ENCODE peak calls at places on chromosomes 1 and 21, in four cellular contexts. One of them, this sample, is unnamed.
A peak's percentile ranks its signal among the peaks of the same experiment; 100 is the strongest.

GRCh38 chr1:82317671-82318070 is 516.9 kb downstream of the ADGRL2 start:
- ATAC-seq in heart right ventricle: no peak
- ATAC-seq in naive thymus-derived CD8-positive, alpha-beta T cell: no peak
- ATAC-seq in heart left ventricle: no peak
- ATAC-seq in this sample: no peak

GRCh38 chr1:219514728-219515127 is 98.2 kb downstream of the ZC3H11B start:
- ATAC-seq in heart right ventricle: no peak
- ATAC-seq in naive thymus-derived CD8-positive, alpha-beta T cell: no peak
- ATAC-seq in heart left ventricle: peak; percentile 54
- ATAC-seq in this sample: no peak

GRCh38 chr1:206447792-206448191 is 22.5 kb upstream of the IKBKE start:
- ATAC-seq in heart right ventricle: no peak
- ATAC-seq in naive thymus-derived CD8-positive, alpha-beta T cell: no peak
- ATAC-seq in heart left ventricle: no peak
- ATAC-seq in this sample: no peak

GRCh38 chr1:198880818-198881597 is 242.2 kb downstream of the PTPRC start:
- ATAC-seq in heart right ventricle: no peak
- ATAC-seq in naive thymus-derived CD8-positive, alpha-beta T cell: no peak
- ATAC-seq in heart left ventricle: no peak
- ATAC-seq in this sample: peak; percentile 68

GRCh38 chr1:211468595-211468994 is 23.4 kb downstream of the RD3 start:
- ATAC-seq in heart right ventricle: peak; percentile 71
- ATAC-seq in naive thymus-derived CD8-positive, alpha-beta T cell: no peak
- ATAC-seq in heart left ventricle: peak; percentile 86
- ATAC-seq in this sample: peak; percentile 80

GRCh38 chr1:113396585-113396984 is 6.3 kb downstream of the MAGI3 start:
- ATAC-seq in heart right ventricle: no peak
- ATAC-seq in naive thymus-derived CD8-positive, alpha-beta T cell: no peak
- ATAC-seq in heart left ventricle: no peak
- ATAC-seq in this sample: no peak

GRCh38 chr1:49358036-49358435 is 581.3 kb upstream of the BEND5 start:
- ATAC-seq in heart right ventricle: no peak
- ATAC-seq in naive thymus-derived CD8-positive, alpha-beta T cell: no peak
- ATAC-seq in heart left ventricle: no peak
- ATAC-seq in this sample: no peak

GRCh38 chr1:6102227-6102845 is 56.6 kb downstream of the KCNAB2 start:
- ATAC-seq in heart right ventricle: no peak
- ATAC-seq in naive thymus-derived CD8-positive, alpha-beta T cell: no peak
- ATAC-seq in heart left ventricle: no peak
- ATAC-seq in this sample: no peak

GRCh38 chr1:212640223-212640885 is 31.8 kb downstream of the ATF3 start:
- ATAC-seq in heart right ventricle: no peak
- ATAC-seq in naive thymus-derived CD8-positive, alpha-beta T cell: no peak
- ATAC-seq in heart left ventricle: no peak
- ATAC-seq in this sample: no peak

GRCh38 chr1:26189751-26190275 is 589 bp upstream of the CATSPER4 start:
- ATAC-seq in heart right ventricle: no peak
- ATAC-seq in naive thymus-derived CD8-positive, alpha-beta T cell: no peak
- ATAC-seq in heart left ventricle: no peak
- ATAC-seq in this sample: no peak

GRCh38 chr1:200129480-200129879 is 102.0 kb downstream of the NR5A2 start:
- ATAC-seq in heart right ventricle: no peak
- ATAC-seq in naive thymus-derived CD8-positive, alpha-beta T cell: peak; percentile 89
- ATAC-seq in heart left ventricle: no peak
- ATAC-seq in this sample: no peak

GRCh38 chr1:7658127-7658498 is 113.0 kb upstream of the VAMP3 start:
- ATAC-seq in heart right ventricle: peak; percentile 41
- ATAC-seq in naive thymus-derived CD8-positive, alpha-beta T cell: no peak
- ATAC-seq in heart left ventricle: peak; percentile 57
- ATAC-seq in this sample: no peak

GRCh38 chr1:167544447-167544846 is 9.1 kb downstream of the CREG1 start:
- ATAC-seq in heart right ventricle: no peak
- ATAC-seq in naive thymus-derived CD8-positive, alpha-beta T cell: no peak
- ATAC-seq in heart left ventricle: no peak
- ATAC-seq in this sample: no peak

GRCh38 chr1:165879946-165880345 is 52.5 kb downstream of the UCK2 start:
- ATAC-seq in heart right ventricle: no peak
- ATAC-seq in naive thymus-derived CD8-positive, alpha-beta T cell: no peak
- ATAC-seq in heart left ventricle: no peak
- ATAC-seq in this sample: no peak

GRCh38 chr1:168243200-168243599 is 17.4 kb downstream of the SFT2D2 start:
- ATAC-seq in heart right ventricle: peak; percentile 75
- ATAC-seq in naive thymus-derived CD8-positive, alpha-beta T cell: no peak
- ATAC-seq in heart left ventricle: peak; percentile 73
- ATAC-seq in this sample: peak; percentile 60

GRCh38 chr1:107682467-107682866 is 282.5 kb downstream of the VAV3 start:
- ATAC-seq in heart right ventricle: no peak
- ATAC-seq in naive thymus-derived CD8-positive, alpha-beta T cell: no peak
- ATAC-seq in heart left ventricle: no peak
- ATAC-seq in this sample: no peak

GRCh38 chr1:34360574-34360973 is 183.9 kb downstream of the C1orf94 start:
- ATAC-seq in heart right ventricle: no peak
- ATAC-seq in naive thymus-derived CD8-positive, alpha-beta T cell: no peak
- ATAC-seq in heart left ventricle: no peak
- ATAC-seq in this sample: no peak

GRCh38 chr1:85089203-85089602 is 40.9 kb upstream of the MCOLN3 start:
- ATAC-seq in heart right ventricle: no peak
- ATAC-seq in naive thymus-derived CD8-positive, alpha-beta T cell: no peak
- ATAC-seq in heart left ventricle: no peak
- ATAC-seq in this sample: no peak

GRCh38 chr1:208036177-208036808 is 125.4 kb upstream of the CD34 start:
- ATAC-seq in heart right ventricle: no peak
- ATAC-seq in naive thymus-derived CD8-positive, alpha-beta T cell: no peak
- ATAC-seq in heart left ventricle: peak; percentile 44
- ATAC-seq in this sample: no peak

GRCh38 chr1:114549137-114549536 is 32.3 kb downstream of the BCAS2 start:
- ATAC-seq in heart right ventricle: no peak
- ATAC-seq in naive thymus-derived CD8-positive, alpha-beta T cell: no peak
- ATAC-seq in heart left ventricle: no peak
- ATAC-seq in this sample: no peak

GRCh38 chr1:244212792-244213475 is 161.9 kb downstream of the ZBTB18 start:
- ATAC-seq in heart right ventricle: peak; percentile 25
- ATAC-seq in naive thymus-derived CD8-positive, alpha-beta T cell: no peak
- ATAC-seq in heart left ventricle: peak; percentile 20
- ATAC-seq in this sample: no peak

GRCh38 chr21:16534408-16535099 is 804.8 kb downstream of the USP25 start:
- ATAC-seq in heart right ventricle: peak; percentile 83
- ATAC-seq in naive thymus-derived CD8-positive, alpha-beta T cell: no peak
- ATAC-seq in heart left ventricle: peak; percentile 66
- ATAC-seq in this sample: peak; percentile 75

GRCh38 chr1:55640708-55641473 is 425.7 kb upstream of the USP24 start:
- ATAC-seq in heart right ventricle: peak; percentile 87
- ATAC-seq in naive thymus-derived CD8-positive, alpha-beta T cell: peak; percentile 43
- ATAC-seq in heart left ventricle: peak; percentile 87
- ATAC-seq in this sample: peak; percentile 65

GRCh38 chr1:66711420-66711819 is 40.8 kb upstream of the DYNLT5 start:
- ATAC-seq in heart right ventricle: no peak
- ATAC-seq in naive thymus-derived CD8-positive, alpha-beta T cell: no peak
- ATAC-seq in heart left ventricle: no peak
- ATAC-seq in this sample: no peak

GRCh38 chr1:119940697-119941096 is 44.4 kb upstream of the ADAM30 start:
- ATAC-seq in heart right ventricle: no peak
- ATAC-seq in naive thymus-derived CD8-positive, alpha-beta T cell: peak; percentile 87
- ATAC-seq in heart left ventricle: no peak
- ATAC-seq in this sample: no peak

GRCh38 chr21:17501107-17502006 is 11.5 kb upstream of the CXADR start:
- ATAC-seq in heart right ventricle: no peak
- ATAC-seq in naive thymus-derived CD8-positive, alpha-beta T cell: no peak
- ATAC-seq in heart left ventricle: no peak
- ATAC-seq in this sample: no peak

GRCh38 chr21:28482657-28483056 is 510.0 kb downstream of the LTN1 start:
- ATAC-seq in heart right ventricle: no peak
- ATAC-seq in naive thymus-derived CD8-positive, alpha-beta T cell: no peak
- ATAC-seq in heart left ventricle: no peak
- ATAC-seq in this sample: no peak

GRCh38 chr21:20207335-20207734 is 790.9 kb upstream of the NCAM2 start:
- ATAC-seq in heart right ventricle: no peak
- ATAC-seq in naive thymus-derived CD8-positive, alpha-beta T cell: no peak
- ATAC-seq in heart left ventricle: no peak
- ATAC-seq in this sample: no peak

GRCh38 chr21:27040738-27041137 is 73.8 kb upstream of the ADAMTS5 start:
- ATAC-seq in heart right ventricle: no peak
- ATAC-seq in naive thymus-derived CD8-positive, alpha-beta T cell: no peak
- ATAC-seq in heart left ventricle: no peak
- ATAC-seq in this sample: no peak

GRCh38 chr1:17010601-17011438 is 908 bp downstream of the ATP13A2 start:
- ATAC-seq in heart right ventricle: peak; percentile 77
- ATAC-seq in naive thymus-derived CD8-positive, alpha-beta T cell: no peak
- ATAC-seq in heart left ventricle: peak; percentile 81
- ATAC-seq in this sample: peak; percentile 43

GRCh38 chr1:171654705-171655214 is 2.3 kb upstream of the MYOC start:
- ATAC-seq in heart right ventricle: peak; percentile 52
- ATAC-seq in naive thymus-derived CD8-positive, alpha-beta T cell: no peak
- ATAC-seq in heart left ventricle: peak; percentile 51
- ATAC-seq in this sample: peak; percentile 32

GRCh38 chr1:40625476-40626382 is 39.8 kb downstream of the RIMS3 start:
- ATAC-seq in heart right ventricle: peak; percentile 43
- ATAC-seq in naive thymus-derived CD8-positive, alpha-beta T cell: no peak
- ATAC-seq in heart left ventricle: no peak
- ATAC-seq in this sample: no peak

GRCh38 chr1:230121950-230122349 is 54.9 kb downstream of the GALNT2 start:
- ATAC-seq in heart right ventricle: no peak
- ATAC-seq in naive thymus-derived CD8-positive, alpha-beta T cell: no peak
- ATAC-seq in heart left ventricle: no peak
- ATAC-seq in this sample: no peak